ENCODE peak calls at places on chromosome 10, in ten cellular contexts. N is PC-3; A is effector memory CD4-positive, alpha-beta T cell; E is fibroblast of pulmonary artery; J is T-cell; X is HEK293T; B is activated T-helper 2 cell treated with anti-CD3 and anti-CD28 coated beads, Interferon-gamma antibody, Interleukin-2, Interleukin-4, amounts not matched to agents 10 μg/mL and 5 μg/mL and 100 μg/mL, durations not matched to agents 14 hours and 24 hours and 36 hours; C is activated CD8-positive, alpha-beta T cell treated with anti-CD3 and anti-CD28 coated beads, Interleukin-2, amount 10 ng/mL, durations not matched to agents 7 days and 5 days; U is progenitor cell of endocrine pancreas; W is NCI-H1092 treated with DMSO at 0.1 percent for 48 hours. P is an unnamed sample.

GRCh38 chr10:90204956-90205695 is 503.7 kb downstream of the KIF20B start:
- DNase-seq in A (no peak), J (no peak), E (peak; percentile 38), W (no peak), U (no peak), N (peak; percentile 80), X (no peak), C (no peak), B (no peak), P (no peak)

GRCh38 chr10:91034042-91034441 is 113.2 kb upstream of the ANKRD1 start:
- DNase-seq in C (peak; percentile 69), X (no peak), N (no peak), U (no peak), E (no peak), W (no peak), B (peak; percentile 22), A (no peak), J (no peak), P (no peak)

GRCh38 chr10:130234171-130234965 is 98.2 kb downstream of the GLRX3 start:
- DNase-seq in A (no peak), W (no peak), B (no peak), C (no peak), E (no peak), X (no peak), U (no peak), J (no peak), N (no peak), P (no peak)

GRCh38 chr10:97894092-97894491 is 44.4 kb downstream of the GOLGA7B start:
- DNase-seq in J (no peak), W (no peak), U (no peak), A (no peak), C (no peak), B (no peak), X (no peak), N (no peak), E (no peak), P (no peak)

GRCh38 chr10:70753841-70754621 is 31.1 kb downstream of the TBATA start:
- DNase-seq in J (no peak), B (no peak), E (peak; percentile 27), A (no peak), C (no peak), X (no peak), W (no peak), U (no peak), N (no peak), P (no peak)

GRCh38 chr10:75530337-75530736 is 98.9 kb downstream of the LRMDA start:
- DNase-seq in B (no peak), U (no peak), C (no peak), N (peak; percentile 98), X (no peak), J (no peak), W (no peak), E (peak; percentile 35), A (no peak), P (no peak)

GRCh38 chr10:83448013-83448412 is 691.3 kb upstream of the GHITM start:
- DNase-seq in C (no peak), E (no peak), X (no peak), J (no peak), B (no peak), A (no peak), U (no peak), W (no peak), N (no peak), P (no peak)

GRCh38 chr10:112843623-112844022 is 106.4 kb upstream of the TCF7L2 start:
- DNase-seq in N (no peak), W (no peak), U (no peak), J (no peak), B (no peak), A (no peak), E (no peak), C (no peak), X (no peak), P (no peak)

GRCh38 chr10:60334991-60335390 is 54.7 kb downstream of the ANK3 start:
- DNase-seq in N (no peak), U (no peak), C (no peak), E (no peak), X (no peak), J (no peak), A (no peak), W (no peak), B (no peak), P (no peak)

GRCh38 chr10:3398825-3399646 is 226.5 kb upstream of the PITRM1 start:
- DNase-seq in C (no peak), A (no peak), U (no peak), J (no peak), W (no peak), N (peak; percentile 70), E (peak; percentile 7), X (no peak), B (no peak), P (no peak)

GRCh38 chr10:52774600-52775106 is 2.1 kb upstream of the MBL2 start:
- DNase-seq in E (no peak), X (no peak), A (no peak), C (no peak), W (no peak), B (no peak), J (no peak), N (no peak), U (no peak), P (no peak)

GRCh38 chr10:97086530-97086929 is 99.2 kb downstream of the SLIT1 start:
- DNase-seq in B (no peak), W (no peak), X (no peak), U (no peak), A (no peak), N (no peak), C (no peak), J (no peak), E (no peak), P (no peak)

GRCh38 chr10:26857991-26858706 is 2.6 kb downstream of the ABI1 start:
- DNase-seq in A (no peak), B (no peak), X (no peak), W (no peak), C (no peak), E (peak; percentile 30), U (no peak), N (no peak), J (no peak), P (no peak)

GRCh38 chr10:117762126-117762818 is 219.7 kb downstream of the EMX2 start:
- DNase-seq in J (no peak), A (no peak), C (no peak), E (no peak), X (no peak), N (no peak), B (no peak), U (no peak), W (no peak), P (no peak)

GRCh38 chr10:56911906-56912480 is 550.9 kb upstream of the ZWINT start:
- DNase-seq in N (no peak), J (no peak), B (no peak), C (no peak), U (no peak), W (no peak), E (no peak), A (no peak), X (no peak), P (no peak)

GRCh38 chr10:125377368-125377767 is 217.0 kb upstream of the CTBP2 start:
- DNase-seq in N (no peak), U (no peak), W (no peak), E (no peak), X (no peak), A (no peak), C (no peak), B (no peak), J (no peak), P (no peak)

GRCh38 chr10:69086131-69086530 is 1.8 kb upstream of the SRGN start:
- DNase-seq in C (no peak), N (no peak), U (no peak), J (no peak), E (peak; percentile 71), W (no peak), X (no peak), B (no peak), A (no peak), P (no peak)

GRCh38 chr10:92851003-92851402 is 2.7 kb downstream of the EXOC6 start:
- DNase-seq in U (no peak), C (no peak), E (no peak), A (no peak), B (no peak), W (no peak), J (no peak), X (no peak), N (no peak), P (no peak)

GRCh38 chr10:15196335-15196834 is 27.9 kb upstream of the NMT2 start:
- DNase-seq in B (no peak), C (no peak), X (no peak), U (no peak), W (no peak), E (no peak), N (no peak), J (no peak), A (no peak), P (no peak)

GRCh38 chr10:3486346-3487065 is 298.5 kb downstream of the KLF6 start:
- DNase-seq in E (peak; percentile 44), U (peak; percentile 46), J (no peak), X (no peak), N (peak; percentile 86), C (no peak), B (no peak), A (no peak), W (peak; percentile 29), P (peak; percentile 61)

GRCh38 chr10:116183733-116184447 is 89.1 kb downstream of the GFRA1 start:
- DNase-seq in U (peak; percentile 19), E (no peak), W (no peak), X (no peak), N (no peak), B (no peak), C (no peak), J (no peak), A (no peak), P (no peak)

GRCh38 chr10:32981760-32982159 is 23.7 kb upstream of the ITGB1 start:
- DNase-seq in X (no peak), W (no peak), J (no peak), A (no peak), E (peak; percentile 93), C (peak; percentile 32), B (no peak), U (no peak), N (peak; percentile 92), P (no peak)

GRCh38 chr10:114266521-114266920 is 27.5 kb downstream of the VWA2 start:
- DNase-seq in N (peak; percentile 67), X (no peak), J (no peak), E (peak; percentile 62), W (peak; percentile 69), U (no peak), B (no peak), C (no peak), A (no peak), P (peak; percentile 37)

GRCh38 chr10:80739328-80739727 is 201.6 kb downstream of the SH2D4B start:
- DNase-seq in U (no peak), J (no peak), E (no peak), X (no peak), C (no peak), A (no peak), W (no peak), N (no peak), B (no peak), P (no peak)

GRCh38 chr10:30687698-30688213 is 58.2 kb upstream of the LYZL2 start:
- DNase-seq in J (peak; percentile 75), A (peak; percentile 52), X (peak; percentile 62), C (peak; percentile 84), W (peak; percentile 56), B (peak; percentile 62), U (peak; percentile 73), E (peak; percentile 70), N (peak; percentile 82), P (peak; percentile 39)

GRCh38 chr10:110609592-110609991 is 34.5 kb upstream of the RBM20 start:
- DNase-seq in E (no peak), N (peak; percentile 26), X (no peak), B (no peak), A (no peak), U (no peak), W (peak; percentile 25), C (no peak), J (no peak), P (peak; percentile 8)

GRCh38 chr10:61063911-61064310 is 119.9 kb upstream of the RHOBTB1 start:
- DNase-seq in W (no peak), C (no peak), N (peak; percentile 23), U (no peak), X (no peak), B (no peak), A (no peak), E (peak; percentile 43), J (no peak), P (no peak)

GRCh38 chr10:124616040-124616835 is 127.9 kb downstream of the FAM53B start:
- DNase-seq in B (no peak), X (no peak), N (no peak), A (no peak), U (no peak), C (no peak), J (no peak), E (no peak), W (no peak), P (no peak)

P was measured in COR-L47.